ENCODE peak calls at places on chromosome 17, in six cellular contexts. I is kidney epithelial cell; M is AG04449; L is A673; X is mucosa of descending colon; V is CD4-positive, alpha-beta T cell. Q is an unnamed sample.

GRCh38 chr17:51342257-51342656 is 81.9 kb downstream of the UTP18 start:
- DNase-seq in I (no peak), M (no peak), L (no peak), X (no peak), V (no peak), Q (no peak)

GRCh38 chr17:5500804-5501391 is 14.5 kb downstream of the MIS12 start:
- DNase-seq in I (peak), M (no peak), L (peak), X (peak), V (peak), Q (peak)

GRCh38 chr17:72826602-72827001 is 265.9 kb downstream of the SLC39A11 start:
- DNase-seq in I (peak), M (no peak), L (no peak), X (no peak), V (no peak), Q (no peak)

GRCh38 chr17:52376137-52376536 is 217.6 kb upstream of the CA10 start:
- DNase-seq in I (no peak), M (no peak), L (no peak), X (no peak), V (no peak), Q (no peak)

GRCh38 chr17:67353161-67353560 is 13.2 kb downstream of the PSMD12 start:
- DNase-seq in I (no peak), M (no peak), L (peak), X (no peak), V (no peak), Q (no peak)

GRCh38 chr17:16091773-16092172 is 92.1 kb downstream of the TTC19 start:
- DNase-seq in I (no peak), M (no peak), L (peak), X (no peak), V (no peak), Q (no peak)

GRCh38 chr17:3208484-3208883 is 1.0 kb downstream of the OR1A1 start:
- DNase-seq in I (no peak), M (no peak), L (no peak), X (no peak), V (no peak), Q (no peak)

GRCh38 chr17:16906670-16907069 is 65.2 kb downstream of the TNFRSF13B start:
- DNase-seq in I (no peak), M (no peak), L (no peak), X (no peak), V (no peak), Q (no peak)

GRCh38 chr17:32100971-32101631 is 41.2 kb upstream of the RHOT1 start:
- DNase-seq in I (no peak), M (no peak), L (no peak), X (peak), V (no peak), Q (no peak)

GRCh38 chr17:70484050-70484449 is 314.7 kb downstream of the KCNJ2 start:
- DNase-seq in I (no peak), M (no peak), L (no peak), X (no peak), V (no peak), Q (no peak)

DNA sequence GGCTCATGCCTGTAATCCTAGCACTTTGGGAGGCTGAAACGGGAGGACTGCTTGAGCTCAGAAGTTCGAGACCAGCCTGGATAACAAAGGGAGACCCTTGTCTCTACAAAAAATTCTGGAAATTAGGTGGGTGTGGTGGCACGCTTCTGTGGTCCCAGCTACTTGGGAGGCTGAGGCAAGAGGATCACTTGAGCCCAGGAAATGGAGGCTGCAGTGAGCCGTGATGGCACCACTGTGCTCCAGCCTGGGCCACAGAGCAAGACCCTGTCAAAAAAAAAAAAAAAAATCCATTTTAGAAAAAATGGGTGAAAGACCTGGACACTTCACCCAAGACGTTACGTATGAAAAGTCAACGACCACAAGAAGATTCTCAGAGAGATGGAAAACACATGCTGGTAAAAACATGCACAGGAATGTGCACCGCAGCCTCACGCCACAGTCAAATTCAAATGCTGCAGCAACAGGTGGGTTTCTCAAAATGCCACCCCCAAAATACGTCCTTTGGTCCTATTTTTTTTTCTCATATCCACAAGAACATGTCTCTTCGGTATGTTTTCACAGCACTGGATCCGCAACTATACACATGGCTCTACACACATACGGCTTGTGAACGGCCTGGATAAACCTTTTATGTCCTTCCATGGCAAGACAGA is 17.1 kb downstream of the CSNK1D start:
- DNase-seq in I (no peak), M (no peak), L (no peak), X (no peak), V (no peak), Q (no peak)
- TF ChIP-seq CTCF in I (no peak), M (no peak), L (no peak), X (no peak), V (no peak), Q (no peak)

GRCh38 chr17:57085448-57086068 is 512 bp downstream of the AKAP1 start:
- DNase-seq in I (no peak), M (no peak), L (peak), X (peak), V (peak), Q (peak)

GRCh38 chr17:57086069-57086930 is 1.3 kb downstream of the AKAP1 start:
- DNase-seq in I (no peak), M (no peak), L (peak), X (peak), V (no peak), Q (peak)

GRCh38 chr17:57088298-57088697 is 3.3 kb downstream of the AKAP1 start:
- DNase-seq in I (no peak), M (no peak), L (no peak), X (no peak), V (no peak), Q (no peak)

GRCh38 chr17:57084361-57084801 is 665 bp upstream of the AKAP1 start:
- DNase-seq in I (no peak), M (no peak), L (no peak), X (no peak), V (no peak), Q (no peak)

GRCh38 chr17:57084802-57085447 is at the start of gene AKAP1:
- DNase-seq in I (peak), M (no peak), L (peak), X (peak), V (peak), Q (peak)
- TF ChIP-seq CTCF in I (no peak), M (peak), L (no peak), X (no peak), V (no peak), Q (peak)

DNA sequence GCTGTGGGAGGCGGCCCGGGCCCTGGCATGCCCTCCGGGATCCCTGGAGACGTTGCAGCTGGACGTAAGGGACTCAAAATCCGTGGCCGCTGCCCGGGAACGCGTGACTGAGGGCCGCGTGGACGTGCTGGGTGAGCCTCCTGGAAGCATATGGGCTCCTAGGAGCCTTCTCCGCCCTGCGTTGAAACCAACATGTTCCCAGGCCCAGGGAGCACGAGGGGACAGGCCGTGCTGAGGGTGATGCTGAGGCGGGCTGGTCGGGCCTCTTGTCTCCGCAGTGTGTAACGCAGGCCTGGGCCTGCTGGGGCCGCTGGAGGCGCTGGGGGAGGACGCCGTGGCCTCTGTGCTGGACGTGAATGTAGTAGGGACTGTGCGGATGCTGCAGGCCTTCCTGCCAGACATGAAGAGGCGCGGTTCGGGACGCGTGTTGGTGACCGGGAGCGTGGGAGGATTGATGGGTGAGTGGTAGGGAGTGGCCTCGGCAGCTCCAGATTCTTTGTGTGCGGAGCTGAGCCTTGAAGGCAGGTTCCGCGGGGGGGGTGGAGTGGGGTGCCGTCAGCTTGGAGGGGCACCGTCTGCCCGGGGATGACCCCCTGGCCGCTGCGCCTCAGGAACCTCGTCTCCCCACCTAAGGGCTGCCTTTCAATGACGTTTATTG is 567 bp downstream of the HSD17B1 start:
- DNase-seq in I (no peak), M (no peak), L (no peak), X (no peak), V (no peak), Q (no peak)
- TF ChIP-seq CTCF in I (peak), M (no peak), L (no peak), X (no peak), V (no peak), Q (no peak)

GRCh38 chr17:55750750-55751641 is at the start of gene PCTP:
- DNase-seq in I (peak), M (no peak), L (peak), X (peak), V (peak), Q (peak)
- TF ChIP-seq CTCF in I (peak), M (peak), L (peak), X (no peak), V (peak), Q (peak)